ENCODE peak calls at places on chromosomes 2 and 18, in seven cellular contexts. Q is RWPE1, N is GM12865, X is IMR-90, R is ovary, J is coronary artery, M is testis. L is an unnamed sample.

GRCh38 chr18:76339246-76339620 is 155.8 kb downstream of the ZNF516 start:
- DNase-seq in Q (no peak), N (no peak), X (no peak), R (no peak), J (no peak), M (no peak), L (no peak)

GRCh38 chr2:153474407-153474806 is 4.2 kb downstream of the RPRM start:
- DNase-seq in Q (no peak), N (peak), X (no peak), R (no peak), J (no peak), M (no peak), L (no peak)

GRCh38 chr2:96869824-96870630 is at the start of gene SEMA4C:
- DNase-seq in Q (no peak), N (no peak), X (no peak), R (peak), J (no peak), M (peak), L (peak)

GRCh38 chr2:128108166-128108565 is 17.2 kb downstream of the UGGT1 start:
- DNase-seq in Q (no peak), N (no peak), X (no peak), R (no peak), J (no peak), M (no peak), L (no peak)

GRCh38 chr18:11387880-11388279 is 221.5 kb upstream of the SLC35G4 start:
- DNase-seq in Q (peak), N (peak), X (peak), R (no peak), J (no peak), M (peak), L (no peak)

GRCh38 chr2:72917875-72918660 is 749 bp downstream of the EMX1 start:
- DNase-seq in Q (no peak), N (no peak), X (no peak), R (no peak), J (no peak), M (peak), L (no peak)

GRCh38 chr2:197011033-197011432 is 84.5 kb upstream of the PGAP1 start:
- DNase-seq in Q (no peak), N (no peak), X (no peak), R (no peak), J (no peak), M (no peak), L (no peak)

GRCh38 chr2:23603156-23603555 is 218.2 kb downstream of the KLHL29 start:
- DNase-seq in Q (no peak), N (no peak), X (no peak), R (no peak), J (no peak), M (no peak), L (no peak)

GRCh38 chr2:23803965-23804542 is 122.9 kb downstream of the ATAD2B start:
- DNase-seq in Q (no peak), N (peak), X (peak), R (peak), J (no peak), M (no peak), L (no peak)

GRCh38 chr2:26384597-26384996 is 17.1 kb upstream of the DRC1 start:
- DNase-seq in Q (no peak), N (no peak), X (no peak), R (no peak), J (no peak), M (no peak), L (no peak)

GRCh38 chr18:41870817-41871216 is 84.2 kb upstream of the PIK3C3 start:
- DNase-seq in Q (peak), N (no peak), X (peak), R (no peak), J (no peak), M (no peak), L (no peak)

GRCh38 chr2:46439582-46439981 is 39.8 kb upstream of the TMEM247 start:
- DNase-seq in Q (no peak), N (no peak), X (no peak), R (no peak), J (no peak), M (no peak), L (no peak)

GRCh38 chr2:238097988-238098853 is 1.9 kb upstream of the ESPNL start:
- DNase-seq in Q (peak), N (peak), X (no peak), R (peak), J (no peak), M (peak), L (no peak)

GRCh38 chr2:217749009-217749408 is 253.8 kb downstream of the TNS1 start:
- DNase-seq in Q (no peak), N (no peak), X (no peak), R (no peak), J (no peak), M (no peak), L (no peak)

GRCh38 chr2:168564641-168565040 is 108.6 kb downstream of the CERS6 start:
- DNase-seq in Q (no peak), N (no peak), X (no peak), R (no peak), J (no peak), M (no peak), L (no peak)

GRCh38 chr2:134715932-134716643 is 2.7 kb downstream of the TMEM163 start:
- DNase-seq in Q (no peak), N (no peak), X (no peak), R (no peak), J (no peak), M (no peak), L (no peak)

GRCh38 chr2:61218817-61219170 is 56.8 kb downstream of the C2orf74 start:
- DNase-seq in Q (peak), N (no peak), X (no peak), R (no peak), J (no peak), M (no peak), L (no peak)

GRCh38 chr2:149885468-149885867 is 297.9 kb upstream of the MMADHC start:
- DNase-seq in Q (no peak), N (no peak), X (no peak), R (no peak), J (no peak), M (no peak), L (no peak)

GRCh38 chr2:127196549-127196948 is 23.6 kb downstream of the CYP27C1 start:
- DNase-seq in Q (no peak), N (no peak), X (no peak), R (no peak), J (no peak), M (no peak), L (no peak)

GRCh38 chr2:155368934-155369333 is 670.4 kb downstream of the KCNJ3 start:
- DNase-seq in Q (no peak), N (no peak), X (peak), R (no peak), J (no peak), M (no peak), L (no peak)

GRCh38 chr2:232668805-232669444 is 28.2 kb upstream of the GIGYF2 start:
- DNase-seq in Q (no peak), N (peak), X (no peak), R (peak), J (no peak), M (peak), L (peak)

GRCh38 chr2:126359494-126359893 is 296.5 kb upstream of the GYPC start:
- DNase-seq in Q (peak), N (peak), X (peak), R (no peak), J (no peak), M (no peak), L (no peak)

GRCh38 chr18:11119962-11120361 is 29.4 kb downstream of the PIEZO2 start:
- DNase-seq in Q (no peak), N (no peak), X (no peak), R (no peak), J (no peak), M (no peak), L (no peak)

GRCh38 chr2:1873343-1873742 is 129.0 kb upstream of the PXDN start:
- DNase-seq in Q (no peak), N (no peak), X (no peak), R (no peak), J (no peak), M (no peak), L (no peak)

GRCh38 chr2:128573531-128573930 is 254.9 kb upstream of the HS6ST1 start:
- DNase-seq in Q (no peak), N (no peak), X (no peak), R (no peak), J (peak), M (no peak), L (no peak)

GRCh38 chr2:101975171-101975870 is 16.4 kb upstream of the IL1R2 start:
- DNase-seq in Q (no peak), N (no peak), X (no peak), R (no peak), J (no peak), M (no peak), L (no peak)

GRCh38 chr2:46832543-46832942 is 83.1 kb downstream of the MCFD2 start:
- DNase-seq in Q (no peak), N (no peak), X (no peak), R (no peak), J (no peak), M (no peak), L (no peak)

GRCh38 chr2:233443511-233444183 is 89.4 kb downstream of the DGKD start:
- DNase-seq in Q (peak), N (peak), X (peak), R (peak), J (peak), M (peak), L (peak)

GRCh38 chr2:1366546-1367134 is 46.6 kb upstream of the TPO start:
- DNase-seq in Q (no peak), N (no peak), X (no peak), R (peak), J (no peak), M (peak), L (no peak)

GRCh38 chr2:219629976-219630695 is 2.7 kb downstream of the SLC4A3 start:
- DNase-seq in Q (no peak), N (no peak), X (no peak), R (peak), J (no peak), M (no peak), L (no peak)

GRCh38 chr2:96111823-96112500 is 4.4 kb downstream of the ADRA2B start:
- DNase-seq in Q (no peak), N (no peak), X (no peak), R (no peak), J (no peak), M (no peak), L (no peak)

GRCh38 chr2:205188516-205189138 is 493.7 kb upstream of the NRP2 start:
- DNase-seq in Q (no peak), N (no peak), X (peak), R (peak), J (no peak), M (peak), L (no peak)

GRCh38 chr2:150567771-150568278 is 80.4 kb upstream of the RND3 start:
- DNase-seq in Q (no peak), N (no peak), X (peak), R (no peak), J (no peak), M (no peak), L (no peak)

GRCh38 chr2:236939751-236940229 is 145.9 kb upstream of the COPS8 start:
- DNase-seq in Q (no peak), N (no peak), X (no peak), R (no peak), J (no peak), M (no peak), L (no peak)

GRCh38 chr18:78517973-78518372 is 461.6 kb upstream of the SALL3 start:
- DNase-seq in Q (no peak), N (no peak), X (no peak), R (no peak), J (peak), M (no peak), L (no peak)

GRCh38 chr2:25347205-25347815 is 5.6 kb upstream of the DNMT3A start:
- DNase-seq in Q (peak), N (peak), X (peak), R (no peak), J (no peak), M (no peak), L (no peak)

GRCh38 chr2:181077128-181077709 is 96.8 kb downstream of the UBE2E3 start:
- DNase-seq in Q (peak), N (peak), X (peak), R (no peak), J (no peak), M (no peak), L (peak)

GRCh38 chr2:172865422-172865821 is 129.8 kb downstream of the RAPGEF4 start:
- DNase-seq in Q (no peak), N (no peak), X (peak), R (no peak), J (no peak), M (peak), L (no peak)
- TF ChIP-seq CTCF in Q (no peak), N (no peak), X (peak), R (no peak), J (no peak), M (peak), L (no peak)

GRCh38 chr18:9809686-9810085 is 76.1 kb upstream of the TXNDC2 start:
- DNase-seq in Q (no peak), N (no peak), X (no peak), R (no peak), J (no peak), M (no peak), L (no peak)

GRCh38 chr18:9811978-9812377 is 73.8 kb upstream of the TXNDC2 start:
- DNase-seq in Q (no peak), N (no peak), X (no peak), R (no peak), J (no peak), M (no peak), L (no peak)

GRCh38 chr18:9810216-9810804 is 75.5 kb upstream of the TXNDC2 start:
- DNase-seq in Q (no peak), N (no peak), X (peak), R (no peak), J (no peak), M (no peak), L (no peak)

GRCh38 chr18:9808530-9809241 is 77.1 kb upstream of the TXNDC2 start:
- DNase-seq in Q (peak), N (no peak), X (no peak), R (peak), J (no peak), M (peak), L (no peak)

DNA sequence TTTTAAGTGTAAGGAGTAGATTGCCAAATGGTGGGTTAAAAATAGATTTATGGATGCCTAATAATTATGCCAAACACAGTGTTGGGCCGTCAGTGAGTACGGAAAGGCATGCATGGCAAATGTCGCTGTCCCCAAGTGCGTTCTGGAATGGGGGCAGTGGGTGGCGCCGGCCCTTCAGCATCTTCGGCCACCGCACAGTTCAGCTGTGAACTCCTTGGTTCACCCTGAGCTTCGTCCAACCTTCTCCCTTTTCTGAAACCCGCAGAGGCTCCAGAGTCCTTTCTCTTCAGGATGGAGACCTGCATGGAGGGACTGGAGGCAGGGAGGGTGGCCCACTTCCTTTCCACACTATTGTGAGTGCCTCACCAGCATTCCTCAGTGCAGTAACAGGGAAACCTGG is 74.8 kb upstream of the TXNDC2 start:
- DNase-seq in Q (no peak), N (no peak), X (no peak), R (no peak), J (no peak), M (no peak), L (no peak)
- TF ChIP-seq CTCF in Q (no peak), N (no peak), X (no peak), R (no peak), J (no peak), M (no peak), L (no peak)

GRCh38 chr18:6411367-6411766 is 3.3 kb downstream of the L3MBTL4 start:
- DNase-seq in Q (no peak), N (no peak), X (no peak), R (no peak), J (no peak), M (no peak), L (no peak)

GRCh38 chr18:6414723-6415362 is at the start of gene L3MBTL4:
- DNase-seq in Q (peak), N (peak), X (no peak), R (peak), J (no peak), M (peak), L (peak)

GRCh38 chr18:6414118-6414722 is 491 bp downstream of the L3MBTL4 start:
- DNase-seq in Q (peak), N (peak), X (no peak), R (peak), J (peak), M (peak), L (peak)

GRCh38 chr18:6413554-6414117 is 1.1 kb downstream of the L3MBTL4 start:
- DNase-seq in Q (no peak), N (no peak), X (no peak), R (peak), J (no peak), M (peak), L (no peak)

DNA sequence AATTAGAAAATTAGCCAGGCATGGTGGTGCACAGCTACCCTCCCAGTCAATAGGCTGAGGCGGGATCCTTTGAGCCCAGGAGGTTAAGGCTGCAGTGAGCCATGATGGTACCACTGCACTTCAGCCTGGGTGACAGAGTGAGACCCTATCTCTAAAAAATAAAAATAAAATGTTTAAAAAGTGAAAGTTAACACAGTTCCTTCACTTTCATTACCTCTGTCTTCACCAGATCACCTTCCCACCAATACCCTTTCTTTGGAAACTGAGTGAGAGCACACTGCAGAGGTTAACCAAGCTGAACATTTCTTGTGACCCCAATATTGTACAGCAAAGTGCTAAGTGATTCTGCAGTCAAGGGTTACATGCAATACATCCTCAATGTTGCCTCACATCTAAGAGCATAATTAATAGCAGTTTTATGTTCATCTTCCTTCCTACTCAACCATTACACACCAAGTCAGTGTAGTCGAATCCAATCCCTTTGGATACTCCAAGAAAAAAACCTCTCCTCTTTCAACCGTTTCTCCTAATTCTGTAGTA is 1.7 kb downstream of the L3MBTL4 start:
- DNase-seq in Q (no peak), N (no peak), X (no peak), R (no peak), J (no peak), M (no peak), L (no peak)
- TF ChIP-seq CTCF in Q (no peak), N (no peak), X (no peak), R (no peak), J (no peak), M (no peak), L (no peak)

GRCh38 chr2:129728251-129728972 is 251.1 kb upstream of the RAB6C start:
- DNase-seq in Q (no peak), N (no peak), X (no peak), R (no peak), J (no peak), M (no peak), L (no peak)
- TF ChIP-seq CTCF in Q (no peak), N (no peak), X (no peak), R (no peak), J (no peak), M (no peak), L (no peak)